ENCODE peak calls at places on chromosomes 6 and 20, in nine cellular contexts. One of them, this sample, is unnamed.

GRCh38 chr6:38603492-38603891 is 36.2 kb downstream of the BTBD9 start:
- DNase-seq in CD8-positive, alpha-beta T cell: no peak
- DNase-seq in lung: no peak
- DNase-seq in fibroblast of lung: no peak
- DNase-seq in AG04450: no peak
- DNase-seq in ascending aorta: no peak
- DNase-seq in GM23338: no peak
- DNase-seq in brain microvascular endothelial cell: no peak
- DNase-seq in PC-3: no peak
- DNase-seq in this sample: no peak

GRCh38 chr6:39980839-39981580 is 46.7 kb upstream of the MOCS1 start:
- DNase-seq in AG04450: no peak
- DNase-seq in ascending aorta: no peak
- DNase-seq in fibroblast of lung: peak
- DNase-seq in brain microvascular endothelial cell: peak
- DNase-seq in PC-3: peak
- DNase-seq in CD8-positive, alpha-beta T cell: no peak
- DNase-seq in lung: peak
- DNase-seq in GM23338: peak
- DNase-seq in this sample: peak

GRCh38 chr6:16168858-16169257 is 40.0 kb downstream of the MYLIP start:
- DNase-seq in ascending aorta: no peak
- DNase-seq in PC-3: peak
- DNase-seq in GM23338: peak
- DNase-seq in AG04450: no peak
- DNase-seq in fibroblast of lung: peak
- DNase-seq in lung: no peak
- DNase-seq in brain microvascular endothelial cell: peak
- DNase-seq in CD8-positive, alpha-beta T cell: no peak
- DNase-seq in this sample: peak

GRCh38 chr6:11363881-11364576 is 131.6 kb upstream of the NEDD9 start:
- DNase-seq in PC-3: no peak
- DNase-seq in GM23338: no peak
- DNase-seq in CD8-positive, alpha-beta T cell: no peak
- DNase-seq in brain microvascular endothelial cell: no peak
- DNase-seq in ascending aorta: no peak
- DNase-seq in AG04450: no peak
- DNase-seq in fibroblast of lung: no peak
- DNase-seq in lung: no peak
- DNase-seq in this sample: peak

GRCh38 chr6:142155895-142156757 is 9.1 kb downstream of the VTA1 start:
- DNase-seq in ascending aorta: no peak
- DNase-seq in fibroblast of lung: peak
- DNase-seq in brain microvascular endothelial cell: no peak
- DNase-seq in PC-3: peak
- DNase-seq in AG04450: no peak
- DNase-seq in CD8-positive, alpha-beta T cell: no peak
- DNase-seq in lung: no peak
- DNase-seq in GM23338: peak
- DNase-seq in this sample: peak

GRCh38 chr20:49810491-49811190 is 2.0 kb upstream of the SLC9A8 start:
- DNase-seq in PC-3: no peak
- DNase-seq in ascending aorta: no peak
- DNase-seq in fibroblast of lung: no peak
- DNase-seq in AG04450: no peak
- DNase-seq in CD8-positive, alpha-beta T cell: no peak
- DNase-seq in brain microvascular endothelial cell: no peak
- DNase-seq in GM23338: no peak
- DNase-seq in lung: no peak
- DNase-seq in this sample: no peak

GRCh38 chr20:44394520-44395182 is 39.2 kb downstream of the HNF4A start:
- DNase-seq in brain microvascular endothelial cell: no peak
- DNase-seq in lung: no peak
- DNase-seq in ascending aorta: no peak
- DNase-seq in fibroblast of lung: peak
- DNase-seq in PC-3: no peak
- DNase-seq in CD8-positive, alpha-beta T cell: no peak
- DNase-seq in GM23338: no peak
- DNase-seq in AG04450: no peak
- DNase-seq in this sample: peak

GRCh38 chr6:131107166-131107565 is 28.1 kb upstream of the AKAP7 start:
- DNase-seq in brain microvascular endothelial cell: peak
- DNase-seq in PC-3: peak
- DNase-seq in GM23338: no peak
- DNase-seq in CD8-positive, alpha-beta T cell: no peak
- DNase-seq in AG04450: peak
- DNase-seq in fibroblast of lung: peak
- DNase-seq in ascending aorta: no peak
- DNase-seq in lung: no peak
- DNase-seq in this sample: no peak

GRCh38 chr20:33148040-33148439 is 19.9 kb upstream of the BPIFA2 start:
- DNase-seq in brain microvascular endothelial cell: no peak
- DNase-seq in ascending aorta: no peak
- DNase-seq in lung: no peak
- DNase-seq in CD8-positive, alpha-beta T cell: no peak
- DNase-seq in PC-3: no peak
- DNase-seq in fibroblast of lung: no peak
- DNase-seq in AG04450: no peak
- DNase-seq in GM23338: no peak
- DNase-seq in this sample: peak

GRCh38 chr20:112396-112795 is 24.9 kb downstream of the DEFB125 start:
- DNase-seq in brain microvascular endothelial cell: no peak
- DNase-seq in GM23338: no peak
- DNase-seq in lung: no peak
- DNase-seq in PC-3: no peak
- DNase-seq in AG04450: no peak
- DNase-seq in fibroblast of lung: no peak
- DNase-seq in CD8-positive, alpha-beta T cell: no peak
- DNase-seq in ascending aorta: no peak
- DNase-seq in this sample: no peak

GRCh38 chr6:24574809-24575208 is 71.2 kb downstream of the KIAA0319 start:
- DNase-seq in brain microvascular endothelial cell: no peak
- DNase-seq in ascending aorta: no peak
- DNase-seq in GM23338: no peak
- DNase-seq in CD8-positive, alpha-beta T cell: no peak
- DNase-seq in lung: no peak
- DNase-seq in PC-3: peak
- DNase-seq in AG04450: no peak
- DNase-seq in fibroblast of lung: no peak
- DNase-seq in this sample: no peak

GRCh38 chr6:3847521-3847920 is 1.7 kb upstream of the FAM50B start:
- DNase-seq in AG04450: no peak
- DNase-seq in ascending aorta: no peak
- DNase-seq in PC-3: no peak
- DNase-seq in brain microvascular endothelial cell: no peak
- DNase-seq in fibroblast of lung: peak
- DNase-seq in CD8-positive, alpha-beta T cell: no peak
- DNase-seq in GM23338: no peak
- DNase-seq in lung: no peak
- DNase-seq in this sample: no peak

GRCh38 chr6:44010411-44011349 is 116.6 kb downstream of the MRPL14 start:
- DNase-seq in GM23338: no peak
- DNase-seq in lung: no peak
- DNase-seq in brain microvascular endothelial cell: peak
- DNase-seq in PC-3: peak
- DNase-seq in ascending aorta: no peak
- DNase-seq in AG04450: peak
- DNase-seq in CD8-positive, alpha-beta T cell: no peak
- DNase-seq in fibroblast of lung: peak
- DNase-seq in this sample: peak

DNA sequence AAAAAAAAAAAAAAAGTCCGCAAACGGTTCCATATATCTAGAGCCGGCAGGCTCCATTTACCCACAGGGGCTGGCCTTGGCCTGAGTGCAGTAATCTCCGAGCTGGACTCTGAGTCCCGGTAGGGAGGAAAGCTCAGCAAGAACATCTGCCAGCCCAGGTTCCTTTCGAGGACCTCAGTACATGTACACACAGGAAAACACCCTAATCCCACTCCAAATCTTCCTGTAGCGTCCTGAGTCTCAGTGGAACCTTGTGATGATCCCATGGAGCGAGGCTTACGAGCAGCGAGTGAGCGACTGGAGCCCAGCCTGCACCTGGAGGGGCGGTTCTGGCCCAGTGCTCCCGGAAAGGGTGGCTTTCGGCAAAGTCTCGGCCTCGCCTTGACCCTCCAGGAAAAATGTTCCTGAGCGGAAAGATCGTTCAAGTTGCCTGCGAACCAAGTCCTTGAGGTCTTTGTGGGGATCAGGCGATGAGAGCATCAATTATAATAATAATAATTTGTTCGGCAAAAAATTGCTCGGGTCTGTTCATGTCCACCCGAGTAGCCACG is 32.1 kb downstream of the PRSS16 start:
- DNase-seq in brain microvascular endothelial cell: no peak
- DNase-seq in GM23338: peak
- DNase-seq in AG04450: no peak
- DNase-seq in fibroblast of lung: no peak
- DNase-seq in lung: no peak
- DNase-seq in CD8-positive, alpha-beta T cell: no peak
- DNase-seq in ascending aorta: no peak
- DNase-seq in PC-3: no peak
- DNase-seq in this sample: peak
- H3K4me3 ChIP-seq in brain microvascular endothelial cell: peak
- H3K4me3 ChIP-seq in GM23338: peak
- H3K4me3 ChIP-seq in AG04450: peak
- H3K4me3 ChIP-seq in fibroblast of lung: peak
- H3K4me3 ChIP-seq in lung: no peak
- H3K4me3 ChIP-seq in CD8-positive, alpha-beta T cell: no peak
- H3K4me3 ChIP-seq in ascending aorta: no peak
- H3K4me3 ChIP-seq in PC-3: no peak
- H3K4me3 ChIP-seq in this sample: peak

DNA sequence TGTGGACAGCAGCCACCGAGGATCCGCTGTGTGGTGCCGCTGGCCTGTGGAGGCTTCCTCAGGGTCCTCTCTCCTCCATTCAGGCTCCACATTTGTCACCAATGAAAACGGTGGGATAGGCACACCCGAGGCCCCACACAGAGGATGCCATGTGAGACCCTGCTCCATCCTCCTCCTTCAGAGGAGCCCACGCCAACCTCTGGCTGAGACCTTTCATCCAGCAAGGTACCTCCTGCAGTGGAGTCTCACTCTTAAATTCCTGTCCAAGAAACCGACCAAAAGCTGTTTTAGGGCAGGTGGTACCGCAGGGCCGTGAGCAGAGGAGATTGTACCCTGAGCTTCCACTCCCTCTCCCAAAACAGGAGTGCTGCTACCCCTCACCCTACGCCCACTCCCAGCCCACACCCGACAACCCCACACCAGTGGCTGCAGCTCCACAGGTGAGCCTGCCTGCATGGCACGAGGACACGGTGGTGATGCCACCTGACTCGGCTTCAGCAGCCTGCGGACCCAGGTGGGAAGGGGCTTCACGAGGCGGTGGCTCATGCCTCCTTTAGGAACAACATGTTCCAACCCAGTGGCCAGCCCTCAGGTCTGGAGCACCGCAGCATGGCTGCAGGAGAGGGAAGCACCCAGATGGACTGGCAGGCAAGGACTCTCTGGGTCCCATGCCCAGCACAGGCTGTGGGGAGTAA is 237.6 kb upstream of the AFDN start:
- DNase-seq in brain microvascular endothelial cell: no peak
- DNase-seq in fibroblast of lung: no peak
- DNase-seq in ascending aorta: no peak
- DNase-seq in AG04450: no peak
- DNase-seq in CD8-positive, alpha-beta T cell: no peak
- DNase-seq in GM23338: no peak
- DNase-seq in lung: no peak
- DNase-seq in PC-3: no peak
- DNase-seq in this sample: peak
- H3K4me3 ChIP-seq in brain microvascular endothelial cell: no peak
- H3K4me3 ChIP-seq in fibroblast of lung: no peak
- H3K4me3 ChIP-seq in ascending aorta: no peak
- H3K4me3 ChIP-seq in AG04450: no peak
- H3K4me3 ChIP-seq in CD8-positive, alpha-beta T cell: no peak
- H3K4me3 ChIP-seq in GM23338: no peak
- H3K4me3 ChIP-seq in lung: no peak
- H3K4me3 ChIP-seq in PC-3: no peak
- H3K4me3 ChIP-seq in this sample: no peak

DNA sequence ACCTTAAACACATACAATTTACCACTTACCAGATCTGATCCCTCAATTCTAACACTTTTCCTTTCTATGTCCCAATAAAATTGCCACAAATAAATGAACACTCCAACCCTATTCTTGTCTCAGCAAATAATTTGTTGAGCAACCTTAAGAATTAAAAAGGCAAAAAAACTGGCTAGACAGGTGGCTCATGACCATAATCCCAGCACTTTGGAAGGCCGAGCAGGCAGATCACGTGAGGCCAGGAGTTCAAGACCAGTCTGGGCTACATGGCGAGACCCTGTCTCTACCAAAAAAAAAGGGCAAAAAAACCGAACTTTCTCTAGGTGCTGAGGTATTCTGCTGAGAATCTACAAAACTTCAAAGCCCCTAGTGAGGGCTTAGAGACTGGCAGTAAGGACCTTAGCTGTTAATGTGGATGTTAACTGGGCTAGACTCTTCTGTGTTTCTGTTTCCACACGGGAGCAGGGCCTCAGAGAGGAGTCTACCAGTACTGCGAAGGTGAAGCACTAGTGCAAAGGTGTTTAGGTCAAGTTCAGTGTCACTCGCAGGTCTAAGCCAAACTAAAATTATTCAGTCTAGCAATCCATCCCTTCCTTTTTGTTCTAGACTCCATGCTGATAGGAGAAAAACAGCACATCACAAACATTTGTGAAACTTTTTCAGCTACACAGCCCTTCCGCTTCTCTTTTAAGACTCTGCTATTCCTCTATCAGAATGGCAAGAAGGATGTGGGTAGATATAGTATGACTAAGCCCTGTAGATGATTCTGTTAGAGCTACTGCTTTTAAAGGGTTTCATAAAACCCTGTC is 2.6 kb downstream of the FASTKD5 start:
- DNase-seq in brain microvascular endothelial cell: no peak
- DNase-seq in GM23338: no peak
- DNase-seq in AG04450: no peak
- DNase-seq in ascending aorta: no peak
- DNase-seq in CD8-positive, alpha-beta T cell: no peak
- DNase-seq in fibroblast of lung: no peak
- DNase-seq in lung: no peak
- DNase-seq in PC-3: no peak
- DNase-seq in this sample: no peak
- H3K4me3 ChIP-seq in brain microvascular endothelial cell: no peak
- H3K4me3 ChIP-seq in GM23338: no peak
- H3K4me3 ChIP-seq in AG04450: no peak
- H3K4me3 ChIP-seq in ascending aorta: no peak
- H3K4me3 ChIP-seq in CD8-positive, alpha-beta T cell: no peak
- H3K4me3 ChIP-seq in fibroblast of lung: no peak
- H3K4me3 ChIP-seq in lung: no peak
- H3K4me3 ChIP-seq in PC-3: peak
- H3K4me3 ChIP-seq in this sample: peak

DNA sequence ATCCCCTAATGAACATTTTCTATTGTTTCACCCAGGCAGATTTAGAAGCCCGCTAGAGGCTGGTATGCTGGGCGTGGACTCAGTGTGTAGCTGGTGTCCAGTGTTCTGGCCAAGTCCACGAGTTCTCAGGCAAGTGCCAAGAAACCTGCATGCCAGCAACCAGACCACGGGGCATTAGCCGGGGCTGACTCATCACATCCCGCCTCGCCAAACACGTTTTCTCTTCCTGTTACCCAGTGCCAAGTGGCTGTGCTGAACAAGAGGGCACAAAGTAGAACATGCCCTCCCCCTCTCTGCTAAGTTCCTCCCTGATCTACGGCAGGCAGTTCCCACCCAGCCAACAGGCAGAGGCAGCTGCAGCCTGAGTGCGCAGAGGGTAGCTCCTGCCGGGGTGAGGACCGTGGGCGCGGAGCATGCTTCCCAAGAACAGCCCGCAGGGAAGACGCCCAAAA is 29.6 kb downstream of the RAMACL start:
- DNase-seq in GM23338: peak
- DNase-seq in ascending aorta: peak
- DNase-seq in CD8-positive, alpha-beta T cell: no peak
- DNase-seq in brain microvascular endothelial cell: peak
- DNase-seq in AG04450: no peak
- DNase-seq in lung: peak
- DNase-seq in PC-3: peak
- DNase-seq in fibroblast of lung: peak
- DNase-seq in this sample: no peak
- H3K4me3 ChIP-seq in GM23338: no peak
- H3K4me3 ChIP-seq in ascending aorta: peak
- H3K4me3 ChIP-seq in CD8-positive, alpha-beta T cell: no peak
- H3K4me3 ChIP-seq in brain microvascular endothelial cell: no peak
- H3K4me3 ChIP-seq in AG04450: no peak
- H3K4me3 ChIP-seq in lung: no peak
- H3K4me3 ChIP-seq in PC-3: peak
- H3K4me3 ChIP-seq in fibroblast of lung: no peak
- H3K4me3 ChIP-seq in this sample: no peak

This sample was measured in endodermal cell.